ENCODE peak calls at places on chromosomes 3 and 15, in six cellular contexts. Q is kidney, W is fibroblast of villous mesenchyme, D is HL-60, N is cardiac fibroblast, R is epithelial cell of esophagus. T is an unnamed sample.

GRCh38 chr3:72271923-72272322 is 487.0 kb upstream of the PROK2 start:
- DNase-seq in Q (no peak), W (no peak), D (no peak), N (no peak), R (no peak), T (no peak)

GRCh38 chr3:26376131-26376530 is 246.4 kb upstream of the LRRC3B start:
- DNase-seq in Q (no peak), W (no peak), D (no peak), N (no peak), R (no peak), T (no peak)

GRCh38 chr3:127715541-127715940 is 42.8 kb downstream of the ABTB1 start:
- DNase-seq in Q (no peak), W (no peak), D (no peak), N (no peak), R (no peak), T (no peak)

GRCh38 chr3:127258733-127259132 is 29.1 kb downstream of the PRR20G start:
- DNase-seq in Q (no peak), W (no peak), D (no peak), N (no peak), R (no peak), T (no peak)

GRCh38 chr3:135106445-135106844 is 311.4 kb downstream of the EPHB1 start:
- DNase-seq in Q (no peak), W (peak; percentile 3), D (peak; percentile 7), N (peak; percentile 5), R (peak; percentile 13), T (no peak)

GRCh38 chr3:28117598-28117997 is 123.8 kb upstream of the CMC1 start:
- DNase-seq in Q (no peak), W (no peak), D (no peak), N (no peak), R (no peak), T (no peak)

GRCh38 chr3:53104762-53105161 is 25.5 kb downstream of the RFT1 start:
- DNase-seq in Q (no peak), W (no peak), D (no peak), N (no peak), R (no peak), T (no peak)

GRCh38 chr3:12438318-12438717 is 46.0 kb upstream of the TSEN2 start:
- DNase-seq in Q (no peak), W (no peak), D (no peak), N (no peak), R (no peak), T (no peak)

GRCh38 chr15:50774450-50774849 is 8.9 kb upstream of the SPPL2A start:
- DNase-seq in Q (no peak), W (peak; percentile 21), D (no peak), N (no peak), R (peak; percentile 77), T (peak; percentile 18)

GRCh38 chr15:59794229-59794886 is 105.2 kb upstream of the BNIP2 start:
- DNase-seq in Q (no peak), W (no peak), D (no peak), N (no peak), R (no peak), T (no peak)

GRCh38 chr3:130514671-130515070 is 2.3 kb upstream of the COL6A6 start:
- DNase-seq in Q (no peak), W (no peak), D (no peak), N (no peak), R (no peak), T (no peak)

GRCh38 chr3:150447631-150448465 is 39.8 kb downstream of the TSC22D2 start:
- DNase-seq in Q (no peak), W (no peak), D (no peak), N (peak; percentile 53), R (peak; percentile 56), T (peak; percentile 55)

GRCh38 chr15:50798684-50799083 is 33.2 kb upstream of the SPPL2A start:
- DNase-seq in Q (no peak), W (no peak), D (no peak), N (no peak), R (peak; percentile 75), T (no peak)

GRCh38 chr3:123755508-123755907 is 128.6 kb downstream of the MYLK start:
- DNase-seq in Q (no peak), W (no peak), D (no peak), N (no peak), R (no peak), T (no peak)

GRCh38 chr3:188916934-188917391 is 254.8 kb upstream of the TPRG1 start:
- DNase-seq in Q (no peak), W (no peak), D (peak; percentile 25), N (peak; percentile 27), R (no peak), T (no peak)

GRCh38 chr15:74845581-74845980 is 2.6 kb upstream of the ULK3 start:
- DNase-seq in Q (peak; percentile 58), W (no peak), D (no peak), N (no peak), R (no peak), T (no peak)

GRCh38 chr3:145094355-145094941 is 1066.5 kb downstream of the PLOD2 start:
- DNase-seq in Q (no peak), W (peak; percentile 71), D (peak; percentile 5), N (peak; percentile 53), R (peak; percentile 65), T (peak; percentile 92)

GRCh38 chr15:72585659-72586058 is 68.8 kb upstream of the GOLGA6B start:
- DNase-seq in Q (no peak), W (peak; percentile 28), D (no peak), N (peak; percentile 50), R (peak; percentile 12), T (peak; percentile 73)

GRCh38 chr3:70065666-70066253 is 66.2 kb downstream of the SAMMSON start:
- DNase-seq in Q (no peak), W (no peak), D (no peak), N (no peak), R (peak; percentile 3), T (peak; percentile 10)

GRCh38 chr3:78139166-78139565 is 1099.3 kb downstream of the ROBO2 start:
- DNase-seq in Q (no peak), W (peak; percentile 80), D (no peak), N (peak; percentile 58), R (peak; percentile 53), T (peak; percentile 83)

GRCh38 chr3:16507540-16508241 is 5.8 kb downstream of the RFTN1 start:
- DNase-seq in Q (no peak), W (no peak), D (no peak), N (no peak), R (no peak), T (no peak)

GRCh38 chr3:136149569-136150136 is 46.5 kb downstream of the MSL2 start:
- DNase-seq in Q (no peak), W (peak; percentile 56), D (no peak), N (peak; percentile 54), R (peak; percentile 22), T (peak; percentile 46)

GRCh38 chr15:40295870-40296560 is 11.7 kb downstream of the PLCB2 start:
- DNase-seq in Q (peak; percentile 57), W (no peak), D (no peak), N (no peak), R (no peak), T (no peak)

GRCh38 chr3:64459711-64460110 is 228.1 kb downstream of the ADAMTS9 start:
- DNase-seq in Q (no peak), W (peak; percentile 64), D (no peak), N (peak; percentile 61), R (no peak), T (peak; percentile 68)

GRCh38 chr3:51682079-51682478 is 11.0 kb downstream of the TEX264 start:
- DNase-seq in Q (peak; percentile 52), W (peak; percentile 90), D (peak; percentile 60), N (peak; percentile 91), R (peak; percentile 93), T (peak; percentile 94)

GRCh38 chr3:83034806-83035703 is 1273.6 kb upstream of the GBE1 start:
- DNase-seq in Q (peak; percentile 60), W (no peak), D (no peak), N (no peak), R (no peak), T (no peak)

GRCh38 chr3:43582876-43583275 is 38.9 kb downstream of the ANO10 start:
- DNase-seq in Q (no peak), W (no peak), D (no peak), N (no peak), R (no peak), T (peak; percentile 10)

GRCh38 chr3:32778389-32778788 is 39.4 kb upstream of the TRIM71 start:
- DNase-seq in Q (no peak), W (no peak), D (no peak), N (no peak), R (no peak), T (no peak)

DNA sequence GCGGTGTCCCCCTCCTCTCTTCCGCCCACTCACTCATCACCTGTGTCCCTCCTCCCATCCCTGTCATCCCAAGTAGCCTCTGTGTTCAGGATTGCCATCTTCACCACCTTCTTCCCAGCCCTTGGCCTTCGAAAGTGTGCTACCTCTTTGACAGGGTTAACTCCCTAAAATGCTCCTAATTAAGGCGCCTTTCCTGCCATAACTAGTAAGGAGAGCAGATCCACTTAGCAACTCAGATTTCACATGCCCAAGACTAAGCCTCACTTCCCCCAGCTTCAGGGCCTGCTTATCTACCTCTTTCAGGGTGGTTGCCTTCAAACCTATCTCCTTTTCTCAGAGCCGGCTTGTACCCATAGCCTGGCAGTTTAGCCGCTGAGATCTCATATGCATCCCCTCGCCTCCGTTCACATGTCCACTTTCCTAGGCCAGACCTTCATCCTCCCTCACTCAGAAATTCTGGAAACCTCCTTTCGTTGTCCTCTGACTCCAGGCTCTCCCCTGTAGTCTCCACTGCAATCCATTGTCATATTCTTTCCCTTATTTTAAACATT is 953 bp upstream of the FSTL1 start:
- DNase-seq in Q (no peak), W (no peak), D (no peak), N (no peak), R (no peak), T (no peak)
- H3K4me3 ChIP-seq in Q (no peak overlapping the region), W (peak overlapping the region; percentile 94), D (no peak overlapping the region), N (peak overlapping the region; percentile 79), R (peak overlapping the region; percentile 65), T (peak overlapping the region; percentile 81)

GRCh38 chr3:30628931-30629590 is 22.7 kb downstream of the TGFBR2 start:
- DNase-seq in Q (no peak), W (no peak), D (no peak), N (peak; percentile 65), R (no peak), T (peak; percentile 72)
- H3K4me3 ChIP-seq in Q (no peak overlapping the region), W (no peak overlapping the region), D (no peak overlapping the region), N (no peak overlapping the region), R (no peak overlapping the region), T (no peak overlapping the region)

GRCh38 chr3:19540464-19540863 is 392.2 kb downstream of the KCNH8 start:
- DNase-seq in Q (no peak), W (no peak), D (no peak), N (no peak), R (no peak), T (no peak)
- H3K4me3 ChIP-seq in Q (no peak overlapping the region), W (no peak overlapping the region), D (no peak overlapping the region), N (no peak overlapping the region), R (no peak overlapping the region), T (no peak overlapping the region)

GRCh38 chr15:86229306-86229705 is 149.6 kb downstream of the AGBL1 start:
- DNase-seq in Q (no peak), W (no peak), D (no peak), N (no peak), R (no peak), T (no peak)

GRCh38 chr15:86229966-86230365 is 150.3 kb downstream of the AGBL1 start:
- DNase-seq in Q (no peak), W (no peak), D (no peak), N (no peak), R (no peak), T (no peak)

GRCh38 chr15:86235667-86236066 is 156.0 kb downstream of the AGBL1 start:
- DNase-seq in Q (no peak), W (no peak), D (no peak), N (no peak), R (no peak), T (no peak)

GRCh38 chr15:86236721-86237121 is 157.1 kb downstream of the AGBL1 start:
- DNase-seq in Q (no peak), W (no peak), D (no peak), N (no peak), R (no peak), T (no peak)

GRCh38 chr15:86231864-86232801 is 152.5 kb downstream of the AGBL1 start:
- DNase-seq in Q (no peak), W (peak; percentile 9), D (no peak), N (peak; percentile 11), R (peak; percentile 62), T (peak; percentile 20)
- H3K4me3 ChIP-seq in Q (no peak overlapping the region), W (no peak overlapping the region), D (no peak overlapping the region), N (no peak overlapping the region), R (no peak overlapping the region), T (no peak overlapping the region)

T was measured in choroid plexus epithelial cell.